ENCODE peak calls at places on chromosomes 2 and 18, in seven cellular contexts. A, L, T, D, Y, Z and N are unnamed samples.

GRCh38 chr18:73733806-73734314 is 413.8 kb downstream of the FBXO15 start:
- DNase-seq in A (no peak), D (no peak), T (no peak), L (no peak), Y (no peak), Z (no peak), N (no peak)

GRCh38 chr18:77702686-77703085 is 453.0 kb downstream of the GALR1 start:
- DNase-seq in T (peak), D (no peak), L (peak), Z (no peak), A (no peak), Y (no peak), N (no peak)

GRCh38 chr2:9991829-9992273 is 40.4 kb downstream of the GRHL1 start:
- DNase-seq in T (no peak), Z (no peak), D (no peak), L (no peak), Y (no peak), A (no peak), N (no peak)

GRCh38 chr2:240358821-240359342 is 76.6 kb upstream of the GPC1 start:
- DNase-seq in L (no peak), A (no peak), Z (no peak), T (no peak), D (no peak), Y (no peak), N (no peak)

GRCh38 chr2:10659898-10660568 is 29.7 kb downstream of the NOL10 start:
- DNase-seq in T (peak), A (peak), Y (no peak), L (peak), Z (peak), D (peak), N (no peak)

GRCh38 chr2:67295851-67296250 is 101.3 kb upstream of the ETAA1 start:
- DNase-seq in D (no peak), Z (no peak), A (no peak), Y (no peak), L (no peak), T (no peak), N (no peak)

GRCh38 chr18:24043403-24043802 is 28.8 kb downstream of the TTC39C start:
- DNase-seq in A (no peak), T (no peak), D (no peak), Y (no peak), L (no peak), Z (no peak), N (no peak)

GRCh38 chr2:220174826-220175225 is 547.4 kb downstream of the SLC4A3 start:
- DNase-seq in L (no peak), D (no peak), Y (no peak), T (no peak), Z (no peak), A (no peak), N (no peak)

GRCh38 chr2:144403940-144404339 is 116.0 kb downstream of the ZEB2 start:
- DNase-seq in L (no peak), Y (no peak), Z (peak), D (no peak), T (no peak), A (no peak), N (no peak)

GRCh38 chr2:168545439-168546082 is 89.5 kb downstream of the CERS6 start:
- DNase-seq in A (no peak), D (peak), T (peak), L (peak), Z (no peak), Y (no peak), N (no peak)

GRCh38 chr18:6951336-6952090 is 166.1 kb downstream of the LAMA1 start:
- DNase-seq in Z (no peak), A (no peak), Y (no peak), D (no peak), T (no peak), L (no peak), N (no peak)

GRCh38 chr2:225779829-225780228 is 380.3 kb downstream of the NYAP2 start:
- DNase-seq in T (no peak), D (no peak), Z (no peak), Y (no peak), A (no peak), L (no peak), N (no peak)

GRCh38 chr2:14745288-14746076 is 113.0 kb downstream of the LRATD1 start:
- DNase-seq in T (no peak), Y (no peak), D (no peak), Z (no peak), A (no peak), L (no peak), N (no peak)

GRCh38 chr2:151999058-151999457 is 99.8 kb downstream of the CACNB4 start:
- DNase-seq in L (peak), Z (peak), D (peak), T (peak), Y (peak), A (peak), N (peak)

GRCh38 chr18:80023173-80023572 is 11.1 kb upstream of the RBFA start:
- DNase-seq in A (no peak), L (no peak), D (no peak), T (no peak), Y (no peak), Z (no peak), N (no peak)

GRCh38 chr2:66555076-66555475 is 120.2 kb downstream of the MEIS1 start:
- DNase-seq in A (no peak), T (no peak), Y (no peak), L (no peak), D (no peak), Z (no peak), N (no peak)

GRCh38 chr18:61643884-61644647 is 248.7 kb downstream of the RNF152 start:
- DNase-seq in T (no peak), A (no peak), Z (no peak), D (no peak), Y (no peak), L (no peak), N (no peak)

GRCh38 chr2:120625865-120626560 is 109.7 kb upstream of the GLI2 start:
- DNase-seq in Z (no peak), Y (no peak), D (no peak), T (no peak), L (peak), A (no peak), N (no peak)

GRCh38 chr2:233663911-233664310 is 7.8 kb upstream of the UGT1A9 start:
- DNase-seq in Z (no peak), D (no peak), Y (no peak), T (peak), L (no peak), A (no peak), N (no peak)

GRCh38 chr2:24833821-24834732 is 40.9 kb downstream of the CENPO start:
- DNase-seq in L (no peak), T (no peak), Z (no peak), D (no peak), A (no peak), Y (no peak), N (no peak)

GRCh38 chr2:156191547-156191946 is 141.0 kb downstream of the NR4A2 start:
- DNase-seq in A (no peak), Z (no peak), D (no peak), T (no peak), L (no peak), Y (no peak), N (no peak)

GRCh38 chr2:156189584-156189983 is 142.9 kb downstream of the NR4A2 start:
- DNase-seq in Y (no peak), T (no peak), A (no peak), Z (no peak), D (no peak), L (peak), N (no peak)

GRCh38 chr2:156190532-156190931 is 142.0 kb downstream of the NR4A2 start:
- DNase-seq in A (no peak), Y (no peak), T (no peak), D (peak), Z (no peak), L (no peak), N (no peak)

GRCh38 chr2:156189143-156189542 is 143.4 kb downstream of the NR4A2 start:
- DNase-seq in D (peak), Z (no peak), A (no peak), T (no peak), Y (no peak), L (peak), N (no peak)

DNA sequence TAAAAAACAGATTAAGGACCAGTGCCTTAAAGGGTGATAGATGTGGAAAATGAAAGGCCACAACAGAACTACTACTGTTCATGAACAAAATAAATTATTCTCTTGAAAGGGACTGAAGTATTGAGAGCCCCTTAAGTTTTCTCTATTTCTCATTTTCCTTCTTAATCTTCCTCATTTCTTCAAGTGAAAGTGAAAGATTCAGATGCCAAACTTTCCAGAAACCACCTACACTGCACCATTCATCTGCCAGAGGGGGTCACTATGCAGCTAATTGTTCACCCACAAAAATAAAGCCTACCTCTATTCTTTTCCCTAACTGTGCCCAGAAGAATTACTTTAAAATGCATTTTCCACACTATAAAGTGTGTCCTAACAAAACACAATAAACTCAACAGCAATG is 140.1 kb downstream of the NR4A2 start:
- DNase-seq in D (no peak), Y (no peak), A (no peak), L (no peak), Z (no peak), T (no peak), N (no peak)
- TF ChIP-seq CTCF in D (no peak), Y (no peak), A (peak), L (no peak), Z (peak), T (peak), N (no peak)

DNA sequence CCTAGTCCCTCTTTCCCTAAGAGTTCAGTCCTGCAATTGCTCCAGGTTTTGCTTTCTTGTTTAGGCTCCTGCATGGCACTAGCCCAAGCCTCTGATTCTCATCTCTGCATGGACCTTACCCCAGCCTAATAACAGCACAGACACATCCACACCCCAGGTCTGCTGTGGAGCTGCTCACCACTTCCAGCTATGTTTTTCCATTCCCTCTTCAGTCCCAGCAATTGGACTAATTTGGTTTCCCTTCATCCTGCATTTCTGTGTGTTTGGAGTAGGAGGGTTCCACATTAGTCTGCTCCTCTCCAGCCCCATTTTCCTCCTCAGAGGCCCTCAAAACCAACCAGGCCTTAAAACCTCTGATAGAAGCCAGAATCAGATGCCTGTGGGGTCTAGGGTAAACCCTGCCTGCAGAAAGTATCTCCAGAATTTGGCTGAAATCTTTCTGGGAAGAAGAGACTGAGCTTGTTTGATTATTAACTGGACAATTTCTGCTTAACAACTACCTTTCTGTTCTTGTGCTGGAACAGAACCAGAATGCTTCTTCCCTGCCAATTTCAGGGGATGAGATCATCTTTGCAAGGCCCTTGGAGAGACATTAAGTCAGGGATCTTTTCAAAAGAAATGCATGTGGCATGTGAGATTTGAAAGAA is 95.9 kb downstream of the GFPT1 start:
- DNase-seq in Z (no peak), T (peak), Y (no peak), D (no peak), A (no peak), L (no peak), N (no peak)
- TF ChIP-seq CTCF in Z (no peak), T (no peak), Y (no peak), D (no peak), A (no peak), L (no peak), N (no peak)

GRCh38 chr2:17800219-17800618 is 16.0 kb upstream of the MSGN1 start:
- DNase-seq in Y (no peak), Z (no peak), T (no peak), D (no peak), L (peak), A (no peak), N (no peak)
- TF ChIP-seq CTCF in Y (no peak), Z (no peak), T (no peak), D (no peak), L (no peak), A (no peak), N (no peak)

GRCh38 chr2:41169744-41170143 is 717.9 kb upstream of the SLC8A1 start:
- DNase-seq in Y (no peak), L (no peak), Z (no peak), A (no peak), D (no peak), T (no peak), N (no peak)
- TF ChIP-seq CTCF in Y (no peak), L (no peak), Z (no peak), A (no peak), D (no peak), T (no peak), N (no peak)

GRCh38 chr2:182766626-182767025 is 50.6 kb downstream of the DNAJC10 start:
- DNase-seq in Z (no peak), L (no peak), Y (no peak), A (no peak), D (no peak), T (no peak), N (no peak)

GRCh38 chr2:182761903-182762302 is 45.8 kb downstream of the DNAJC10 start:
- DNase-seq in Z (no peak), A (no peak), D (no peak), Y (no peak), L (no peak), T (peak), N (no peak)

GRCh38 chr2:182763311-182763912 is 47.4 kb downstream of the DNAJC10 start:
- DNase-seq in L (peak), T (peak), D (no peak), A (no peak), Y (no peak), Z (no peak), N (no peak)

GRCh38 chr2:182767578-182767977 is 51.5 kb downstream of the DNAJC10 start:
- DNase-seq in T (peak), A (no peak), D (no peak), L (peak), Y (no peak), Z (no peak), N (no peak)
- TF ChIP-seq CTCF in T (peak), A (no peak), D (no peak), L (peak), Y (no peak), Z (peak), N (no peak)

GRCh38 chr18:2337552-2338141 is 233.7 kb downstream of the METTL4 start:
- DNase-seq in T (peak), A (peak), Z (peak), Y (peak), D (peak), L (no peak), N (peak)
- TF ChIP-seq CTCF in T (peak), A (peak), Z (peak), Y (peak), D (peak), L (peak), N (peak)

GRCh38 chr2:108594132-108594981 is 60.1 kb downstream of the LIMS1 start:
- DNase-seq in D (no peak), L (no peak), Y (peak), A (no peak), T (peak), Z (no peak), N (peak)

GRCh38 chr2:108594982-108595464 is 60.8 kb downstream of the LIMS1 start:
- DNase-seq in Y (no peak), A (no peak), D (no peak), Z (no peak), T (peak), L (no peak), N (no peak)

GRCh38 chr2:108591163-108591562 is 56.9 kb downstream of the LIMS1 start:
- DNase-seq in L (no peak), Z (no peak), Y (no peak), A (no peak), D (no peak), T (no peak), N (no peak)

GRCh38 chr2:108589786-108590185 is 55.5 kb downstream of the LIMS1 start:
- DNase-seq in D (no peak), L (no peak), Z (no peak), Y (no peak), T (no peak), A (no peak), N (no peak)

DNA sequence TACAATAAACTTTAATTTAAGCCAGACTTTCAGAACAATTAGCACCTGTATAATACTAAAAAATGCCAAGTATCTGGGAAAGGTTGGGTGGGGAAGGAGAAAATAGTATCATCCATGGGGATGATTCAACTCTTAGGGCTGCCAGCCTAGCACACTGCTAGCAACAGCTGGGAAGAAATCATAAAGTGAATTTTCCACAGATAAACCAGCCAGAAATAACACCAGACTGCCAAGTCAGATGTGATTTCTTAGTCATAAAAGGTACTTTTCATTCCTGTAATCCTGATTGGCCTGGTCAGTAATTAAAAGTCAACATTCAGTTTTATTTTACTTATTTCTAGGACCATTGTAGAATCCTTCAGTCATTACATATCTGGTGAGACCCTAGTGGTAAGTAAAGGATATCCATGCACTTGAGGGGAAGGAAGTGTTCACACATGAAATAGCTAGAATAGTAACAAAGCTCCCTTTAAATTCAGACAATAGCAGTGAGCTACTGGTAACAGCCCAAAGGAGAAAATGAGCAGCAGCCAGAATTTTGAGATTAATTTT is 59.4 kb downstream of the LIMS1 start:
- DNase-seq in A (no peak), T (peak), Y (no peak), L (no peak), D (no peak), Z (no peak), N (no peak)
- TF ChIP-seq CTCF in A (no peak), T (peak), Y (no peak), L (no peak), D (no peak), Z (no peak), N (no peak)